ENCODE peak calls at places on chromosomes 16 and 17, in five cellular contexts. One of them, this sample, is unnamed.

GRCh38 chr16:27169511-27170071 is 33.7 kb upstream of the KDM8 start:
- DNase-seq in HL-60: peak
- DNase-seq in ovary: no peak
- DNase-seq in psoas muscle: no peak
- DNase-seq in tibial artery: no peak
- DNase-seq in this sample: no peak

GRCh38 chr17:79789943-79790804 is 6.7 kb downstream of the CBX8 start:
- DNase-seq in ovary: peak
- DNase-seq in tibial artery: no peak
- DNase-seq in HL-60: no peak
- DNase-seq in psoas muscle: peak
- DNase-seq in this sample: no peak

GRCh38 chr17:30244853-30245385 is 9.4 kb upstream of the SLC6A4 start:
- DNase-seq in tibial artery: no peak
- DNase-seq in ovary: no peak
- DNase-seq in HL-60: no peak
- DNase-seq in psoas muscle: no peak
- DNase-seq in this sample: no peak

GRCh38 chr17:74011963-74012362 is 191.5 kb upstream of the RPL38 start:
- DNase-seq in tibial artery: no peak
- DNase-seq in HL-60: no peak
- DNase-seq in psoas muscle: no peak
- DNase-seq in ovary: no peak
- DNase-seq in this sample: no peak

GRCh38 chr16:81940781-81941560 is 70.3 kb downstream of the SDR42E1 start:
- DNase-seq in tibial artery: peak
- DNase-seq in psoas muscle: no peak
- DNase-seq in HL-60: no peak
- DNase-seq in ovary: no peak
- DNase-seq in this sample: no peak

GRCh38 chr16:81035975-81036750 is 521 bp downstream of the ATMIN start:
- DNase-seq in ovary: no peak
- DNase-seq in tibial artery: peak
- DNase-seq in HL-60: peak
- DNase-seq in psoas muscle: peak
- DNase-seq in this sample: peak

GRCh38 chr16:88405325-88406060 is 22.7 kb downstream of the ZNF469 start:
- DNase-seq in tibial artery: peak
- DNase-seq in ovary: peak
- DNase-seq in HL-60: no peak
- DNase-seq in psoas muscle: no peak
- DNase-seq in this sample: no peak

GRCh38 chr16:87322360-87322759 is 5.2 kb upstream of the C16orf95 start:
- DNase-seq in ovary: no peak
- DNase-seq in HL-60: no peak
- DNase-seq in tibial artery: no peak
- DNase-seq in psoas muscle: peak
- DNase-seq in this sample: no peak

GRCh38 chr16:55605756-55606155 is 39.3 kb downstream of the CAPNS2 start:
- DNase-seq in psoas muscle: no peak
- DNase-seq in HL-60: no peak
- DNase-seq in ovary: no peak
- DNase-seq in tibial artery: no peak
- DNase-seq in this sample: no peak

GRCh38 chr16:50340578-50340977 is 28.2 kb downstream of the BRD7 start:
- DNase-seq in psoas muscle: no peak
- DNase-seq in HL-60: no peak
- DNase-seq in tibial artery: no peak
- DNase-seq in ovary: no peak
- DNase-seq in this sample: no peak

GRCh38 chr16:56247018-56247417 is 55.7 kb downstream of the GNAO1 start:
- DNase-seq in HL-60: no peak
- DNase-seq in psoas muscle: no peak
- DNase-seq in tibial artery: peak
- DNase-seq in ovary: no peak
- DNase-seq in this sample: no peak

GRCh38 chr17:332558-333322 is 19.9 kb downstream of the RPH3AL start:
- DNase-seq in psoas muscle: peak
- DNase-seq in ovary: peak
- DNase-seq in tibial artery: peak
- DNase-seq in HL-60: no peak
- DNase-seq in this sample: no peak

GRCh38 chr16:31700200-31700529 is 172.5 kb downstream of the AHSP start:
- DNase-seq in HL-60: no peak
- DNase-seq in tibial artery: no peak
- DNase-seq in ovary: no peak
- DNase-seq in psoas muscle: no peak
- DNase-seq in this sample: no peak

GRCh38 chr16:72915331-72915730 is 132.6 kb downstream of the ZFHX3 start:
- DNase-seq in psoas muscle: no peak
- DNase-seq in HL-60: no peak
- DNase-seq in ovary: no peak
- DNase-seq in tibial artery: no peak
- DNase-seq in this sample: no peak

GRCh38 chr16:57039148-57039812 is 49.9 kb downstream of the NLRC5 start:
- DNase-seq in HL-60: peak
- DNase-seq in psoas muscle: no peak
- DNase-seq in ovary: no peak
- DNase-seq in tibial artery: no peak
- DNase-seq in this sample: no peak

GRCh38 chr17:1673041-1673790 is 11.5 kb downstream of the PRPF8 start:
- DNase-seq in psoas muscle: peak
- DNase-seq in tibial artery: no peak
- DNase-seq in ovary: no peak
- DNase-seq in HL-60: peak
- DNase-seq in this sample: no peak
- H3K4me3 ChIP-seq in psoas muscle: no peak
- H3K4me3 ChIP-seq in tibial artery: no peak
- H3K4me3 ChIP-seq in ovary: no peak
- H3K4me3 ChIP-seq in HL-60: no peak
- H3K4me3 ChIP-seq in this sample: no peak

GRCh38 chr16:12458051-12458450 is 345.6 kb downstream of the CPPED1 start:
- DNase-seq in tibial artery: no peak
- DNase-seq in psoas muscle: no peak
- DNase-seq in ovary: no peak
- DNase-seq in HL-60: peak
- DNase-seq in this sample: no peak
- H3K4me3 ChIP-seq in tibial artery: no peak
- H3K4me3 ChIP-seq in psoas muscle: no peak
- H3K4me3 ChIP-seq in ovary: no peak
- H3K4me3 ChIP-seq in HL-60: no peak
- H3K4me3 ChIP-seq in this sample: no peak

GRCh38 chr16:68083239-68083781 is 1.9 kb upstream of the NFATC3 start:
- DNase-seq in tibial artery: no peak
- DNase-seq in HL-60: no peak
- DNase-seq in psoas muscle: no peak
- DNase-seq in ovary: no peak
- DNase-seq in this sample: no peak
- H3K4me3 ChIP-seq in tibial artery: no peak
- H3K4me3 ChIP-seq in HL-60: no peak
- H3K4me3 ChIP-seq in psoas muscle: no peak
- H3K4me3 ChIP-seq in ovary: no peak
- H3K4me3 ChIP-seq in this sample: no peak

DNA sequence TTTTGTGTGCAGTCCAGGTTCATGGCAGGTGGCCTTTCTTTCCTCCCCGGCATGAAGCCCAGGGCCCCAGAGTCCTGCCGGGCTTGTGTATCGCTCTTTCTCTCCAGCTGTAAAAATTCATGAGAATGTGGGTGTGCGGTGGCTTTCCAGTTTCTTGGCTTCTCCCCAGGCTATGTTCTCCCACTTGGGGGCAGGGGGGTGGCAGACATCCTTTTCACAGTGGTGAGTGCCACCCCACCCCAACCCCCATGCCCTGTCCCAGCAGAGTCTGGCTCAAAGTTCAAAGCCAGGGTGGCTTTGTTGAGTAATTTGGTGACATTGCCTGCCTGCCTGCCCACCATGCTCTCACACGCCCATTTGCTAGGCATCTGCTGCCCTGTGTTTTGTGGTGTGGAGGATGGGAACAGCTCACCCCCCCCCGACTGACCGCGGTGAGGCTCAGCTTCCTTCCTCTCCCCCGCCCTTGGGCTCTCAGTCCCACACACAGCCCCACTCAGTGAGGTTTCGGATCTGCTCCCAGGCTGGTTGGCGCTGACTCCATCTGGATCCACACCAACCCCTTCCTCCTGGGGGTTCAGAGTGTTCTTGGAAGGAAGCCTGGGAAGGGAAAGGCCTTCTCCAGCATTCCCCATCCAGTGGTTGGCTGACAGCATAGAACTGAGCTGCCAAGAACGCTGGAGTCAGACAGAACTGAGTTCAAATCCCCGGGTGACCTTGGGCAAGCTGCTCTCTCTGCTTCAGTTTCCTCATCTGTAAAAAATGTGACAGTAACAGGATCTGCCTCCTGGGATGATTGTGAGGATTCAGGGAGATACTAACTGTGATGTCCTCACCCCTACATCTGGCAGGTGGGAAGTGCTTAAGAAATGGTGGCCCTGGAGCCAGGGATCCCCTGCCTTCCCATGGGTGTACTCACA is 36.1 kb downstream of the CHD9 start:
- DNase-seq in psoas muscle: peak
- DNase-seq in tibial artery: peak
- DNase-seq in HL-60: peak
- DNase-seq in ovary: peak
- DNase-seq in this sample: peak
- H3K4me3 ChIP-seq in psoas muscle: peak
- H3K4me3 ChIP-seq in tibial artery: peak
- H3K4me3 ChIP-seq in HL-60: peak
- H3K4me3 ChIP-seq in ovary: no peak
- H3K4me3 ChIP-seq in this sample: no peak

GRCh38 chr17:6476061-6476833 is 32.0 kb downstream of the PIMREG start:
- DNase-seq in tibial artery: no peak
- DNase-seq in ovary: no peak
- DNase-seq in HL-60: no peak
- DNase-seq in psoas muscle: no peak
- DNase-seq in this sample: no peak
- H3K4me3 ChIP-seq in tibial artery: no peak
- H3K4me3 ChIP-seq in ovary: no peak
- H3K4me3 ChIP-seq in HL-60: no peak
- H3K4me3 ChIP-seq in psoas muscle: no peak
- H3K4me3 ChIP-seq in this sample: no peak

DNA sequence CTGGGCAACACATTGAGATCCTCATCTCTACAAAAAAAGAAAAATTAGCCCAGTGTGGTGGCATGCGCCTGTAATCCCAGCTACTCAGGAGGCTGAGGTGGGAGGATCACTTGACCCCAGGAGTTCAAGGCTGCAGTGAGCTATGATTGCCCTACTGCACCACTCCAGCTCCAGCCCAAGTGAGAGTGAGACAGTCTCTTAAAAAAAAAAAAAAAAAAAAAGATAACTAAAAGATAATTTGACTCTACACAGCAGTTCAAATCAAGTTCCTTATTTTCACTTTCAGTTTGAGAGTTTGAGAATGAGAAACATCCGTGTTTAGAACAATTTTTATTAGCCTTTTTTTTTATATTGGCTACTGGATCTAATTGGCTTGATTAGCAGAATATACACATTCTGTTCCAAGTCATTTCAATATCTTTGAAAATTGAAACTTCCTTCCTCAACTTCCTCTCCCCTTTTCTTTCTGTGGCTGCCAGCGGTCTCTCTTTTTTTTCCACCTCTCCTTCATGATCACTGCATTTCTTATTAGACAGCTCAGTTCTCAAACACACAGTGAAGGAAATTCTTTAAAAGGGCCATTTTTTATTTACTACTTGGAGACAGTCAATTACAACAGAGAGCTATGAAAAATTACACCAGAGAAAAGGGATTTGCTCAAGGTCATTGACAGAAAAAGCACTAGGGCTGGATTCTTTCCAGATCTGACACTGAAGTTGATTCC is 4.5 kb upstream of the ACSF2 start:
- DNase-seq in HL-60: no peak
- DNase-seq in tibial artery: no peak
- DNase-seq in psoas muscle: no peak
- DNase-seq in ovary: no peak
- DNase-seq in this sample: no peak
- H3K4me3 ChIP-seq in HL-60: peak
- H3K4me3 ChIP-seq in tibial artery: peak
- H3K4me3 ChIP-seq in psoas muscle: peak
- H3K4me3 ChIP-seq in ovary: peak
- H3K4me3 ChIP-seq in this sample: no peak

This sample was measured in testis.